ENCODE peak calls at places on chromosomes 13 and 19, in eight cellular contexts. T is stomach, U is nephron progenitor cell, L is AG10803, I is thoracic aorta, D is cardiac fibroblast, M is tibial nerve, B is NB4. A is an unnamed sample.

GRCh38 chr13:36919833-36920611 is at the start of gene SMAD9:
- DNase-seq in L (peak; percentile 69), U (peak; percentile 76), B (peak; percentile 64), M (peak; percentile 70), D (peak; percentile 61), I (peak; percentile 52), T (peak; percentile 82), A (peak; percentile 85)

GRCh38 chr19:48962029-48962848 is 2.9 kb upstream of the FTL start:
- DNase-seq in U (no peak), D (peak; percentile 56), M (no peak), I (no peak), L (no peak), B (peak; percentile 87), T (peak; percentile 79), A (no peak)

GRCh38 chr19:45474941-45475516 is 7.2 kb downstream of the FOSB start:
- DNase-seq in L (peak; percentile 5), M (no peak), B (no peak), T (no peak), U (no peak), D (no peak), I (no peak), A (no peak)

GRCh38 chr13:71879129-71879535 is 12.1 kb upstream of the DACH1 start:
- DNase-seq in M (no peak), B (peak; percentile 83), L (no peak), T (no peak), I (no peak), D (peak; percentile 58), U (peak; percentile 18), A (peak; percentile 65)

GRCh38 chr19:16397791-16398529 is 73.3 kb downstream of the KLF2 start:
- DNase-seq in I (no peak), U (no peak), M (peak; percentile 51), B (no peak), T (no peak), L (peak; percentile 52), D (peak; percentile 34), A (no peak)

GRCh38 chr13:48730971-48731658 is 77.4 kb downstream of the CYSLTR2 start:
- DNase-seq in U (no peak), T (no peak), L (peak; percentile 11), D (peak; percentile 88), I (no peak), M (no peak), B (peak; percentile 14), A (peak; percentile 35)

GRCh38 chr19:18208098-18208951 is 4.5 kb upstream of the RAB3A start:
- DNase-seq in B (peak; percentile 51), U (peak; percentile 58), L (peak; percentile 68), D (peak; percentile 89), I (no peak), M (no peak), T (no peak), A (peak; percentile 61)

GRCh38 chr13:104525467-104525866 is 1459.2 kb upstream of the SLC10A2 start:
- DNase-seq in I (no peak), L (no peak), T (no peak), D (no peak), U (no peak), M (no peak), B (no peak), A (no peak)

GRCh38 chr19:33429891-33430673 is 56.6 kb downstream of the CEBPG start:
- DNase-seq in T (no peak), D (no peak), L (no peak), I (no peak), M (no peak), B (no peak), U (no peak), A (no peak)

GRCh38 chr13:41720839-41721561 is 239.9 kb downstream of the VWA8 start:
- DNase-seq in L (no peak), D (no peak), B (no peak), M (no peak), T (no peak), U (no peak), I (no peak), A (no peak)

GRCh38 chr13:44955421-44955820 is 33.9 kb downstream of the NUFIP1 start:
- DNase-seq in B (no peak), D (no peak), I (no peak), M (no peak), T (peak; percentile 87), L (no peak), U (no peak), A (no peak)

GRCh38 chr19:21848706-21849105 is 12.7 kb upstream of the ZNF43 start:
- DNase-seq in L (no peak), T (no peak), B (no peak), U (no peak), I (no peak), D (no peak), M (no peak), A (no peak)

GRCh38 chr13:72556945-72557344 is 170.5 kb downstream of the MZT1 start:
- DNase-seq in B (no peak), L (no peak), I (no peak), M (no peak), U (no peak), D (no peak), T (no peak), A (no peak)

GRCh38 chr13:37225414-37226047 is 120.1 kb upstream of the CSNK1A1L start:
- DNase-seq in M (no peak), I (no peak), T (no peak), U (no peak), B (no peak), L (peak; percentile 44), D (peak; percentile 73), A (no peak)

GRCh38 chr19:38037151-38037611 is 130.2 kb downstream of the SIPA1L3 start:
- DNase-seq in I (no peak), L (no peak), B (no peak), U (no peak), D (no peak), T (no peak), M (no peak), A (no peak)

GRCh38 chr19:391199-391557 is 17.8 kb downstream of the C2CD4C start:
- DNase-seq in D (no peak), I (no peak), T (no peak), U (no peak), B (no peak), L (no peak), M (no peak), A (no peak)

GRCh38 chr19:58581227-58582141 is 8.3 kb upstream of the MZF1 start:
- DNase-seq in D (peak; percentile 94), M (peak; percentile 77), I (peak; percentile 45), L (peak; percentile 92), B (peak; percentile 85), T (peak; percentile 89), U (peak; percentile 91), A (peak; percentile 85)

GRCh38 chr19:41264581-41265375 is 606 bp downstream of the HNRNPUL1 start:
- DNase-seq in B (peak; percentile 73), I (no peak), M (no peak), D (peak; percentile 47), U (peak; percentile 57), T (peak; percentile 43), L (peak; percentile 44), A (peak; percentile 65)

GRCh38 chr13:107865643-107866006 is 349.7 kb downstream of the LIG4 start:
- DNase-seq in M (no peak), T (no peak), D (no peak), B (no peak), I (no peak), U (no peak), L (no peak), A (no peak)

GRCh38 chr19:4508698-4509097 is 9.6 kb downstream of the PLIN4 start:
- DNase-seq in I (no peak), T (no peak), M (no peak), L (no peak), D (no peak), B (no peak), U (no peak), A (no peak)

GRCh38 chr19:840519-841206 is at the start of gene PRTN3:
- DNase-seq in M (no peak), T (no peak), I (no peak), D (no peak), L (no peak), B (peak; percentile 85), U (no peak), A (no peak)

GRCh38 chr13:93603043-93603442 is 376.4 kb downstream of the GPC6 start:
- DNase-seq in T (no peak), L (peak; percentile 95), I (peak; percentile 5), U (no peak), M (no peak), B (no peak), D (peak; percentile 88), A (peak; percentile 53)
- TF ChIP-seq CTCF in T (no peak), L (no peak), I (no peak), U (no peak), M (no peak), B (no peak), D (no peak), A (no peak)

GRCh38 chr13:89061821-89062220 is 1390.7 kb downstream of the SLITRK5 start:
- DNase-seq in B (no peak), T (no peak), M (no peak), U (no peak), I (no peak), L (no peak), D (no peak), A (no peak)

GRCh38 chr13:89066868-89067466 is 1395.8 kb downstream of the SLITRK5 start:
- DNase-seq in M (no peak), U (peak; percentile 37), T (no peak), B (peak; percentile 69), L (peak; percentile 11), D (peak; percentile 8), I (no peak), A (peak; percentile 70)
- TF ChIP-seq CTCF in M (peak; percentile 57), U (peak; percentile 78), T (peak; percentile 43), B (peak; percentile 56), L (peak; percentile 57), D (peak; percentile 4), I (peak; percentile 42), A (peak; percentile 75)

GRCh38 chr19:10568826-10569651 is at the start of gene CDKN2D:
- DNase-seq in U (peak; percentile 100), B (peak; percentile 100), I (peak; percentile 97), D (peak; percentile 100), L (peak; percentile 99), M (peak; percentile 99), T (peak; percentile 100), A (peak; percentile 100)
- TF ChIP-seq CTCF in U (no peak), B (no peak), I (peak; percentile 53), D (no peak), L (no peak), M (peak; percentile 90), T (peak; percentile 79), A (no peak)

DNA sequence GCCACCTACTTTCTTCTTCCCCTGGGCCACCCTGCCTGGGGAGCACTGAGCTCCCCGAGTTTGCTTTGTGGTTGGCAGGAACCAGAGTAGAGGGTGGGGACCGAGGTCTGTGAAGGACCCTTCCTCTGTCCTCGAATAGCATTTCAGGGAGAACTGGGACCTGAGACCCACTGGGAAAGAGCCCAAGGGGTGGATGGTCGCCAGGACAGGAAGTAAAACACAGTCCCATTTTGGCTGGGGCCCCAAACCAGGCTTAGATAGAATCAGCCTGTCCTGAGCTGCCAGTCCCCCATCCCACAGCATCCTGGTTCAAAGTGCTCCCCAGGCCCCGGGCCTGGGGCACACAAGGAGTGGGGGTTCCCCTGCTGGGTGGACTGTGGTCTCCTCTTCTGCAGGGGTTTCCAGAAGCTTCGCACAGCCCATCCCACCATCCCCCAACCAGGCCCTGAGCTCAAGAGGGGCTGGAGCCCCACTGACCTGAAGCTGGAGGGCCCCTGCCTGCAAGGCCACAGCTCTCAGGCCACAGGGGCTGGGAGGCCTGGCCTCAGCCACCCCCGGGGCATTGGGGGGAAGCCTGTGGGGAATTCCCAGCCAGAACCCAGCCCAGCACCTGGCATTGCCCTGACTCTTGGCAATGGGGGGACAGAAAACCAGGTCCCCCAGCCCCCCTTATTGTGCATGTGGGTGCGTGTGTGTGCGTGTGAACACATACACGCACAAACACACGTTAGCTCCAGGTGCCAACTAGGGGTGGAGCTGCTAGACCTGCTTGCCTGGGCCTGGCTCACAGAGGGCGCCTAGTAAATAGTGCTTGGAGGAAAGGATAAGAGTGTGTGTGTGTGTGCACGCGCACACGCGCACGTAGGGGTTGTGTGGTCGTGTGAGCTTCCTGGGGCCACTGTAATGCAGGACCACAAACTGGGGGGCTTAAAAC is 994 bp upstream of the MKNK2 start:
- DNase-seq in L (no peak), I (no peak), B (no peak), T (peak; percentile 77), D (no peak), M (no peak), U (no peak), A (no peak)
- TF ChIP-seq CTCF in L (no peak), I (no peak), B (no peak), T (no peak), D (no peak), M (no peak), U (no peak), A (no peak)